ENCODE peak calls at places on chromosomes 11 and 22, in four cellular contexts. One of them, this sample, is unnamed.

GRCh38 chr11:60757231-60757800 is 649 bp downstream of the MS4A15 start:
- DNase-seq in IMR-90: no peak
- DNase-seq in coronary artery: peak
- DNase-seq in AG10803: no peak
- DNase-seq in this sample: no peak

GRCh38 chr11:72222106-72222891 is 2.3 kb upstream of the INPPL1 start:
- DNase-seq in IMR-90: no peak
- DNase-seq in AG10803: no peak
- DNase-seq in coronary artery: no peak
- DNase-seq in this sample: peak

GRCh38 chr11:93545566-93545965 is 2.4 kb upstream of the SMCO4 start:
- DNase-seq in coronary artery: no peak
- DNase-seq in AG10803: no peak
- DNase-seq in IMR-90: no peak
- DNase-seq in this sample: no peak

GRCh38 chr11:64334764-64335741 is 5.0 kb upstream of the CCDC88B start:
- DNase-seq in IMR-90: peak
- DNase-seq in AG10803: peak
- DNase-seq in coronary artery: no peak
- DNase-seq in this sample: no peak

GRCh38 chr11:76744186-76745058 is 38.7 kb upstream of the TSKU start:
- DNase-seq in coronary artery: no peak
- DNase-seq in AG10803: peak
- DNase-seq in IMR-90: peak
- DNase-seq in this sample: no peak

GRCh38 chr11:1389932-1390587 is at the start of gene BRSK2:
- DNase-seq in AG10803: no peak
- DNase-seq in IMR-90: no peak
- DNase-seq in coronary artery: no peak
- DNase-seq in this sample: no peak

GRCh38 chr11:128198206-128198605 is 389.2 kb downstream of the ETS1 start:
- DNase-seq in coronary artery: no peak
- DNase-seq in AG10803: peak
- DNase-seq in IMR-90: no peak
- DNase-seq in this sample: no peak

GRCh38 chr11:93820085-93820710 is 30.2 kb downstream of the VSTM5 start:
- DNase-seq in AG10803: no peak
- DNase-seq in coronary artery: no peak
- DNase-seq in IMR-90: no peak
- DNase-seq in this sample: no peak

GRCh38 chr11:123239371-123240150 is 44.5 kb upstream of the CLMP start:
- DNase-seq in IMR-90: peak
- DNase-seq in coronary artery: no peak
- DNase-seq in AG10803: peak
- DNase-seq in this sample: no peak

GRCh38 chr22:36021649-36022048 is 7.0 kb downstream of the RBFOX2 start:
- DNase-seq in IMR-90: no peak
- DNase-seq in AG10803: no peak
- DNase-seq in coronary artery: no peak
- DNase-seq in this sample: no peak
- H3K4me3 ChIP-seq in IMR-90: peak
- H3K4me3 ChIP-seq in AG10803: no peak
- H3K4me3 ChIP-seq in coronary artery: peak
- H3K4me3 ChIP-seq in this sample: no peak

DNA sequence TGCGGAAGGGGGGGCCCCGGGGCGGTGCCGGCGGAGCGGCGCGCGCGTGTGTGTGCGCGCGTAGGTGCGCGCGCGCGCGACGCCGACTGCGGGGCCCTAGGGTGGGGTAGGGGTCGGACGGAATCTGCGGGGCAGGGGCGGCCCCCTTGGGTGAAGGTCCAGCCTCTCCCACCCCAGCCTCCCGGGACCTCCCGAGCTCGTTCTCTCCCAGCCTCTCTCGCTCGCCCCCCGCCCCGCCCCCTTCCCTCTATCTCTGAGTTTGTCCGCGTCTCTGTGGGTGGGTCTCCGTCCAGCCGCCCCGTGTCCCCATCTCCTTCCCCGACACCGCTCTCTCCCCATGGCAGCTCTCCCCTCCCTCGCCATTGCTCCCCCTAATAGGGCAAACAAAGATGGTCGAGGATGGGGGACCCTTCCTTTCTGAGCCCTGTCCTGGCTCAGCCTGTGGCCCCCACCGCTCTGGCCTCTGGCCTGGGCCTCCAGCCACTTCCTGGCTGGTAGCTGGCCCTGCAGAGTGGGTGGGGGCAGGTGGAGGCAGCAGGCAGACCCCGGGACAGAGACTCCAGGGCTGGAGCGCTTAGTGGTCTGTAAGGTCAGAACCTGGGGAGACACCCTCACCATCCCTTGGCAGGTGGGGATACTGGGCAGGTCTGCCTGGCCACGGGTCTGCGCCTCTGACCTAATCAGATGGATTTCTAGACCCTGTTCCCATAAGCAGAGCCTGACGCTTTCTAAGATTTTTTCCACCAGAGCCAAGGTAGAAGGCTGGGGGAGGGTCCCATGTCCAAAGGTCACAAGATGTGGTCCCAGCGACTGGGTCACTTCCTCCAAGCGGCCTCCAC is 32.9 kb upstream of the PRR5 start:
- DNase-seq in AG10803: no peak
- DNase-seq in IMR-90: no peak
- DNase-seq in coronary artery: no peak
- DNase-seq in this sample: no peak
- H3K4me3 ChIP-seq in AG10803: peak
- H3K4me3 ChIP-seq in IMR-90: peak
- H3K4me3 ChIP-seq in coronary artery: peak
- H3K4me3 ChIP-seq in this sample: peak

GRCh38 chr11:16111690-16112089 is 244.7 kb downstream of the SOX6 start:
- DNase-seq in IMR-90: no peak
- DNase-seq in coronary artery: no peak
- DNase-seq in AG10803: no peak
- DNase-seq in this sample: no peak
- H3K4me3 ChIP-seq in IMR-90: no peak
- H3K4me3 ChIP-seq in coronary artery: no peak
- H3K4me3 ChIP-seq in AG10803: no peak
- H3K4me3 ChIP-seq in this sample: no peak

GRCh38 chr11:96167787-96168186 is 175.2 kb downstream of the MAML2 start:
- DNase-seq in IMR-90: no peak
- DNase-seq in coronary artery: no peak
- DNase-seq in AG10803: no peak
- DNase-seq in this sample: no peak

GRCh38 chr11:96167233-96167632 is 175.8 kb downstream of the MAML2 start:
- DNase-seq in AG10803: no peak
- DNase-seq in coronary artery: no peak
- DNase-seq in IMR-90: no peak
- DNase-seq in this sample: no peak

GRCh38 chr11:96173424-96173823 is 169.6 kb downstream of the MAML2 start:
- DNase-seq in AG10803: no peak
- DNase-seq in coronary artery: no peak
- DNase-seq in IMR-90: no peak
- DNase-seq in this sample: no peak

GRCh38 chr11:96169250-96169649 is 173.7 kb downstream of the MAML2 start:
- DNase-seq in AG10803: no peak
- DNase-seq in coronary artery: no peak
- DNase-seq in IMR-90: no peak
- DNase-seq in this sample: no peak

DNA sequence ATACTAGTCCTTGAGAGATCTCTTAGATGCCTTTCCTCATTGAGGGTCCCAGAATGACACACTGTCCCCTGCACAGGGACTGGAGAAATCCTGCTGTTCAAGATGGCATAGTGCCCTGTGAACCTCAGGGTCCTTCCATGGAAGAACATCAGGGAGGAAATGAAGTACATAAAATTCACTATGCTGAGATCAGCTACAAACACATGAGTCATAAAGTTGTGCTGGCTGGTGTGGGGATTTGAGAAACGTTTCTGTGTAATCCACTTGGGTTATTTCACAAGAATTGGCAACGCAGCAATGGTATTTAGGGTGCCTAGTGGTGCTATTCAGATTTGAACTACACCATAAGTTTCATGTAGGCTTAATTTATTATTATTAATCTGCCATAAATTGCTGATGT is 174.4 kb downstream of the MAML2 start:
- DNase-seq in coronary artery: no peak
- DNase-seq in IMR-90: peak
- DNase-seq in AG10803: peak
- DNase-seq in this sample: no peak
- H3K4me3 ChIP-seq in coronary artery: peak
- H3K4me3 ChIP-seq in IMR-90: no peak
- H3K4me3 ChIP-seq in AG10803: no peak
- H3K4me3 ChIP-seq in this sample: no peak

GRCh38 chr11:122181893-122182292 is 65.9 kb upstream of the BLID start:
- DNase-seq in IMR-90: no peak
- DNase-seq in AG10803: no peak
- DNase-seq in coronary artery: no peak
- DNase-seq in this sample: no peak

GRCh38 chr11:122180435-122180834 is 64.4 kb upstream of the BLID start:
- DNase-seq in IMR-90: peak
- DNase-seq in AG10803: peak
- DNase-seq in coronary artery: no peak
- DNase-seq in this sample: no peak

GRCh38 chr11:122186439-122187080 is 70.5 kb upstream of the BLID start:
- DNase-seq in coronary artery: no peak
- DNase-seq in AG10803: peak
- DNase-seq in IMR-90: peak
- DNase-seq in this sample: no peak

GRCh38 chr11:122181372-122181771 is 65.4 kb upstream of the BLID start:
- DNase-seq in IMR-90: no peak
- DNase-seq in AG10803: no peak
- DNase-seq in coronary artery: no peak
- DNase-seq in this sample: no peak

GRCh38 chr11:122183933-122184332 is 67.9 kb upstream of the BLID start:
- DNase-seq in coronary artery: no peak
- DNase-seq in IMR-90: no peak
- DNase-seq in AG10803: no peak
- DNase-seq in this sample: no peak
- H3K4me3 ChIP-seq in coronary artery: no peak
- H3K4me3 ChIP-seq in IMR-90: no peak
- H3K4me3 ChIP-seq in AG10803: no peak
- H3K4me3 ChIP-seq in this sample: no peak

GRCh38 chr11:79439893-79440450 is 858 bp downstream of the TENM4 start:
- DNase-seq in AG10803: no peak
- DNase-seq in coronary artery: peak
- DNase-seq in IMR-90: no peak
- DNase-seq in this sample: no peak
- H3K4me3 ChIP-seq in AG10803: peak
- H3K4me3 ChIP-seq in coronary artery: peak
- H3K4me3 ChIP-seq in IMR-90: peak
- H3K4me3 ChIP-seq in this sample: no peak

DNA sequence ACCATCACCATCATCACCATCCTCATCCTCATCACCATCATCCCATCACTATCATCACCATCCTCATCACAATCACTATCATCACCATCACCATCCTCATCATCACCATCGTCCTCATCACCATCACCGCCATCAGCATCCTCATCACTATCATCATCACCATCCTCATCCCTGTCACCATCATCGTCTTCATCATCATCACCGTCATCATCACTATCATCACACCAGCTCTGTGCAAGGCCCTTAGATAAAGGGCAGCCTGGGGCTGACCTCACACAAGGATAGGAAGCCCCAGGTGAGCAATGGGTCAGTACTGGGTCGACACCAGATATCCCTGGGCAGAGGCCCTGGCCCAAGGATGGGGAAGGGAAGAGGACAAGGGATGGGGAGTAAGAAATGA is 16.1 kb downstream of the RTN4R start:
- DNase-seq in IMR-90: no peak
- DNase-seq in AG10803: no peak
- DNase-seq in coronary artery: no peak
- DNase-seq in this sample: no peak
- H3K4me3 ChIP-seq in IMR-90: no peak
- H3K4me3 ChIP-seq in AG10803: no peak
- H3K4me3 ChIP-seq in coronary artery: no peak
- H3K4me3 ChIP-seq in this sample: no peak

This sample was measured in Jurkat, Clone E6-1.